ENCODE peak calls at places on chromosomes 3 and 15, in five cellular contexts. Y is effector CD4-positive, alpha-beta T cell; C is T-helper 9 cell; P is cardiac muscle cell; S is T-helper 1 cell. R is an unnamed sample.

GRCh38 chr15:85743392-85744045 is 51.2 kb downstream of the KLHL25 start:
- DNase-seq in Y (no peak), C (no peak), P (no peak), S (no peak), R (no peak)

GRCh38 chr15:35665855-35666536 is 120.0 kb upstream of the DPH6 start:
- DNase-seq in Y (no peak), C (no peak), P (no peak), S (no peak), R (no peak)

GRCh38 chr15:63967616-63968015 is 78.7 kb downstream of the DAPK2 start:
- DNase-seq in Y (no peak), C (no peak), P (no peak), S (no peak), R (no peak)

GRCh38 chr3:161031134-161031533 is 74.0 kb downstream of the B3GALNT1 start:
- DNase-seq in Y (no peak), C (no peak), P (no peak), S (no peak), R (no peak)

GRCh38 chr15:64883097-64883581 is 28.6 kb upstream of the ANKDD1A start:
- DNase-seq in Y (no peak), C (no peak), P (no peak), S (no peak), R (no peak)

GRCh38 chr3:194158942-194159439 is 23.0 kb downstream of the HES1 start:
- DNase-seq in Y (no peak), C (no peak), P (no peak), S (no peak), R (no peak)

GRCh38 chr3:196711838-196712513 is at the start of the genes CEP19 and PIGX:
- DNase-seq in Y (peak), C (peak), P (peak), S (peak), R (peak)

GRCh38 chr3:72171946-72172345 is 387.0 kb upstream of the PROK2 start:
- DNase-seq in Y (no peak), C (no peak), P (no peak), S (no peak), R (no peak)

GRCh38 chr3:15501126-15501525 is 20.4 kb downstream of the COLQ start:
- DNase-seq in Y (no peak), C (no peak), P (peak), S (no peak), R (no peak)

GRCh38 chr15:79265167-79265566 is 17.4 kb upstream of the ANKRD34C start:
- DNase-seq in Y (no peak), C (no peak), P (no peak), S (no peak), R (no peak)

GRCh38 chr15:85899927-85900326 is 105.2 kb upstream of the KLHL25 start:
- DNase-seq in Y (no peak), C (no peak), P (no peak), S (no peak), R (no peak)

GRCh38 chr3:44076221-44076829 is 165.4 kb upstream of the TOPAZ1 start:
- DNase-seq in Y (no peak), C (no peak), P (no peak), S (no peak), R (no peak)

GRCh38 chr3:21216598-21216997 is 534.4 kb downstream of the ZNF385D start:
- DNase-seq in Y (no peak), C (no peak), P (no peak), S (no peak), R (no peak)

GRCh38 chr3:149224736-149225594 is 3.3 kb upstream of the CP start:
- DNase-seq in Y (no peak), C (no peak), P (peak), S (no peak), R (no peak)

GRCh38 chr15:70093481-70094309 is 4.0 kb downstream of the TLE3 start:
- DNase-seq in Y (no peak), C (no peak), P (no peak), S (no peak), R (no peak)

GRCh38 chr3:128317698-128318231 is 148.9 kb downstream of the DNAJB8 start:
- DNase-seq in Y (no peak), C (no peak), P (no peak), S (no peak), R (no peak)

GRCh38 chr3:151091685-151092352 is 6.4 kb downstream of the MED12L start:
- DNase-seq in Y (no peak), C (no peak), P (no peak), S (no peak), R (no peak)

GRCh38 chr3:45026957-45027356 is 854 bp downstream of the CLEC3B start:
- DNase-seq in Y (no peak), C (no peak), P (no peak), S (no peak), R (no peak)

GRCh38 chr3:12423918-12424634 is 60.2 kb upstream of the TSEN2 start:
- DNase-seq in Y (no peak), C (no peak), P (peak), S (no peak), R (no peak)

GRCh38 chr15:68783226-68784054 is 37.3 kb downstream of the ANP32A start:
- DNase-seq in Y (peak), C (peak), P (peak), S (peak), R (peak)

GRCh38 chr3:175716451-175716850 is 857.3 kb downstream of the NAALADL2 start:
- DNase-seq in Y (no peak), C (no peak), P (no peak), S (no peak), R (no peak)

GRCh38 chr3:59573911-59574310 is 524.1 kb upstream of the CFAP20DC start:
- DNase-seq in Y (no peak), C (no peak), P (no peak), S (no peak), R (no peak)

GRCh38 chr3:147257972-147258371 is 148.4 kb downstream of the ZIC4 start:
- DNase-seq in Y (no peak), C (no peak), P (no peak), S (no peak), R (no peak)